ENCODE peak calls at places on chromosomes 3 and 15, in five cellular contexts. One of them, this sample, is unnamed.

GRCh38 chr15:31303434-31304073 is 23.1 kb upstream of the KLF13 start:
- DNase-seq in GM23338: peak
- DNase-seq in K562: peak
- DNase-seq in HCT116: no peak
- DNase-seq in GM12878: no peak
- DNase-seq in this sample: no peak

GRCh38 chr3:105837143-105837740 is 31.6 kb downstream of the CBLB start:
- DNase-seq in HCT116: no peak
- DNase-seq in GM12878: peak
- DNase-seq in GM23338: no peak
- DNase-seq in K562: no peak
- DNase-seq in this sample: no peak

GRCh38 chr3:8658326-8659212 is 14.0 kb upstream of the SSUH2 start:
- DNase-seq in GM23338: no peak
- DNase-seq in HCT116: no peak
- DNase-seq in GM12878: peak
- DNase-seq in K562: no peak
- DNase-seq in this sample: peak

GRCh38 chr15:42083916-42084315 is 10.4 kb downstream of the PLA2G4D start:
- DNase-seq in GM12878: no peak
- DNase-seq in K562: no peak
- DNase-seq in GM23338: no peak
- DNase-seq in HCT116: no peak
- DNase-seq in this sample: no peak

GRCh38 chr15:41918506-41919126 is 24.8 kb upstream of the SPTBN5 start:
- DNase-seq in GM23338: no peak
- DNase-seq in HCT116: no peak
- DNase-seq in GM12878: no peak
- DNase-seq in K562: no peak
- DNase-seq in this sample: no peak

GRCh38 chr3:194160158-194160557 is 24.2 kb downstream of the HES1 start:
- DNase-seq in K562: no peak
- DNase-seq in GM23338: no peak
- DNase-seq in GM12878: no peak
- DNase-seq in HCT116: no peak
- DNase-seq in this sample: no peak

GRCh38 chr3:188728371-188728896 is 443.3 kb upstream of the TPRG1 start:
- DNase-seq in HCT116: no peak
- DNase-seq in GM23338: no peak
- DNase-seq in K562: no peak
- DNase-seq in GM12878: no peak
- DNase-seq in this sample: no peak

GRCh38 chr3:185351371-185351770 is 11.6 kb upstream of the MAP3K13 start:
- DNase-seq in GM23338: no peak
- DNase-seq in K562: no peak
- DNase-seq in GM12878: no peak
- DNase-seq in HCT116: no peak
- DNase-seq in this sample: no peak

GRCh38 chr3:56783644-56784451 is 17.9 kb downstream of the ARHGEF3 start:
- DNase-seq in GM12878: peak
- DNase-seq in GM23338: no peak
- DNase-seq in HCT116: no peak
- DNase-seq in K562: no peak
- DNase-seq in this sample: no peak

GRCh38 chr3:94225176-94225742 is 162.4 kb downstream of the NSUN3 start:
- DNase-seq in GM23338: no peak
- DNase-seq in GM12878: no peak
- DNase-seq in K562: no peak
- DNase-seq in HCT116: no peak
- DNase-seq in this sample: no peak

GRCh38 chr15:99435138-99435695 is 130.6 kb upstream of the MEF2A start:
- DNase-seq in GM12878: no peak
- DNase-seq in HCT116: no peak
- DNase-seq in GM23338: no peak
- DNase-seq in K562: no peak
- DNase-seq in this sample: no peak

GRCh38 chr3:104437891-104438290 is 928.8 kb upstream of the ALCAM start:
- DNase-seq in GM12878: no peak
- DNase-seq in GM23338: peak
- DNase-seq in HCT116: no peak
- DNase-seq in K562: no peak
- DNase-seq in this sample: no peak

GRCh38 chr15:80999623-81000036 is 1.1 kb upstream of the TLNRD1 start:
- DNase-seq in GM23338: peak
- DNase-seq in K562: peak
- DNase-seq in GM12878: no peak
- DNase-seq in HCT116: peak
- DNase-seq in this sample: no peak

GRCh38 chr15:31091531-31091930 is 10.0 kb downstream of the TRPM1 start:
- DNase-seq in GM12878: no peak
- DNase-seq in K562: no peak
- DNase-seq in GM23338: no peak
- DNase-seq in HCT116: no peak
- DNase-seq in this sample: no peak

GRCh38 chr3:184337981-184338380 is 581 bp downstream of the FAM131A start:
- DNase-seq in GM12878: no peak
- DNase-seq in GM23338: no peak
- DNase-seq in HCT116: no peak
- DNase-seq in K562: no peak
- DNase-seq in this sample: no peak

GRCh38 chr3:50227390-50228183 is 8.4 kb upstream of the GNAI2 start:
- DNase-seq in K562: peak
- DNase-seq in HCT116: peak
- DNase-seq in GM23338: peak
- DNase-seq in GM12878: peak
- DNase-seq in this sample: peak

GRCh38 chr3:37813403-37813802 is 48.3 kb upstream of the CTDSPL start:
- DNase-seq in HCT116: no peak
- DNase-seq in K562: no peak
- DNase-seq in GM12878: peak
- DNase-seq in GM23338: no peak
- DNase-seq in this sample: no peak

GRCh38 chr3:189486556-189486955 is 144.6 kb upstream of the TP63 start:
- DNase-seq in HCT116: no peak
- DNase-seq in K562: no peak
- DNase-seq in GM12878: no peak
- DNase-seq in GM23338: no peak
- DNase-seq in this sample: no peak

GRCh38 chr15:45349671-45350070 is 28.7 kb downstream of the GATM start:
- DNase-seq in HCT116: no peak
- DNase-seq in GM12878: no peak
- DNase-seq in GM23338: no peak
- DNase-seq in K562: no peak
- DNase-seq in this sample: no peak

GRCh38 chr15:98800437-98801233 is 152.3 kb downstream of the IGF1R start:
- DNase-seq in GM23338: peak
- DNase-seq in K562: no peak
- DNase-seq in GM12878: no peak
- DNase-seq in HCT116: peak
- DNase-seq in this sample: peak

GRCh38 chr3:51712511-51712931 is 5.7 kb downstream of the GRM2 start:
- DNase-seq in GM23338: no peak
- DNase-seq in HCT116: no peak
- DNase-seq in GM12878: no peak
- DNase-seq in K562: no peak
- DNase-seq in this sample: peak

GRCh38 chr15:100330221-100330620 is 11.6 kb downstream of the ADAMTS17 start:
- DNase-seq in K562: no peak
- DNase-seq in GM23338: no peak
- DNase-seq in GM12878: no peak
- DNase-seq in HCT116: no peak
- DNase-seq in this sample: no peak

DNA sequence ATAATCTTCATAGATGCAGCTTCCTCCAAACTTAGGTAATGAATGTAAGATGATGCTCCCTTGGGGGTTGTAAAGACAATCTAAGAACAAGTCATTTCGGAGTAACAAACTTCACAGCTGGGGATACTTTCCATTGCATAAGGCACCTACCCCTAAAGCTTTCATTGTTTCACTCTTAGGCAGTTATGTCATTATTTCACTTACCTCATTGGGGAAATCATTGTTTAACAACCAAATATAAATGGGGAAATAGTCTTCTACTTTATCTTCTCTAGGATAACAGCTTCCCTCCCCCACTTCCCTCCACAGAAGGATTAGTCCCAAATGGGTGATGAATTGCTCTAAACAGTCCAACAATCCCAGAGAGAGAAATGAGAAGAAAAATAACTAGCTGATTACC is 269.8 kb upstream of the ADAMTS9 start:
- DNase-seq in HCT116: no peak
- DNase-seq in GM23338: no peak
- DNase-seq in GM12878: no peak
- DNase-seq in K562: no peak
- DNase-seq in this sample: no peak
- H2AFZ ChIP-seq in HCT116: no peak
- H2AFZ ChIP-seq in GM23338: no peak
- H2AFZ ChIP-seq in GM12878: no peak
- H2AFZ ChIP-seq in K562: no peak
- H2AFZ ChIP-seq in this sample: no peak

DNA sequence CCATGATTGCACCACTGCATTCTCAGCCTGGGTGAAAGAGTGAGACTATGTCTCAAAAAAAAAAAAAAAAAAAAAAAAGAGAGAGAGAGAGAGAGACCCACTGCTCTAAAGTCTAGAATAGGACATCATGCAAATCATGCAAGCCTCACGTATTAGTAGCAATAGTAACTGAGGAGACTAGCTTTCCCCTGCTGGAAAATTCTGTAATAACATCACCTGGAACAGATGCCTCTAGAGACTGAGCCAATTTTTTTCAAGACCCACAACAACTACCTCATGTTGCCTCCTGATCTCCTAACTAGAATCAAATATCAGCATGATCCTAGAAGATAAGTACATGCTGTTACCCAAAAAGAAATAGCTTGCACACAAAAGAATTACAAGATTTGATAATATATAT is 461.9 kb downstream of the AGBL1 start:
- DNase-seq in GM23338: peak
- DNase-seq in GM12878: no peak
- DNase-seq in HCT116: no peak
- DNase-seq in K562: no peak
- DNase-seq in this sample: no peak
- TF ChIP-seq REST in GM23338: no peak
- TF ChIP-seq REST in GM12878: no peak
- TF ChIP-seq REST in HCT116: no peak
- TF ChIP-seq REST in K562: no peak
- TF ChIP-seq REST in this sample: no peak

GRCh38 chr3:24042174-24042878 is 97.2 kb downstream of the NR1D2 start:
- DNase-seq in GM12878: no peak
- DNase-seq in GM23338: no peak
- DNase-seq in K562: no peak
- DNase-seq in HCT116: no peak
- DNase-seq in this sample: no peak
- TF ChIP-seq POLR2AphosphoS5 in GM12878: no peak
- TF ChIP-seq POLR2AphosphoS5 in GM23338: no peak
- TF ChIP-seq POLR2AphosphoS5 in K562: no peak
- TF ChIP-seq POLR2AphosphoS5 in HCT116: no peak
- TF ChIP-seq POLR2AphosphoS5 in this sample: no peak

DNA sequence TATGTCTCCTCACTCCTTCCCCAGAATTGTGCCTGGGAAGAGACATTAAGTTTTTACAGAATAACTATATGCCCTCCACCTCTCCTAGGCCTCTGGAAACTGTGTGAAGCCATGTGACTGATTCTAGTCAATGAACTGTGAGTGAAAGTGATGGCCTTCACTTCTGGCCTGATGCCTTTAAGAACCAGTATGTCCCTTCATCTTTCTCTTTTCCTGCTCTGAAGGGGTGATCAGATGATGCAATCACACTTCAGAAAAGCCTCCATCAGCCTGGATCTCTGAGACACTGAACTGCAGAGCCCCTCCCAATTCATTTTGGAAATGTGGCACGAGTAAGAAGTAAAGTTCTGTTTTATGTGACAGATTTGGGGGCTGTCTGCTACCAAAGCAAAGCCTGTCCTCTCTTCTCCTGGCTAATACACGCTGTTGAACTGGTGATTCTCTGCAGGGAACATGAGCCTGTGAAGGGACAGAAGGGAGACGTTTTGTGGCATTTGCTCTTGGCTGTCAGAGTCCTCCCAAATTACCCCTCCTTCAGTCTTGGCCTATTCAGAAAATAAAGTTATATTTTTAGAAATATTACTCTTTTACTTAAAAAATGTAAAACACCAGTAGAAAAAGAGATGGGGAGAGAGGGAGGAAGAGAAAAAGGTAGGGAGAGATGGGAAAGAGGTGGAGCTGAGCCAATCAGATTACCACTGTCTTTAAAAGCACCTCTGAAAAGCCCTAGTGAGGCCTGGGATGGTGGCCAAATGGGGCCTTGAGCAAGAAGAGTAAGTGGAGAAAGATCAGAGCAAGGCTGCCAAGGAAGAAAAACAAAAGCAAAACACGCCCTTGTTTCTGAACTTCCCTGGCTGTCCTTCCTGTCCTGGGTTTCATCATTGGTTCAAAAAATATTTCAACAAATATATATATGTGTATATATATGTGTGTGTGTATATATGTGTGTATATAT is 40.9 kb upstream of the RYK start:
- DNase-seq in GM23338: no peak
- DNase-seq in GM12878: no peak
- DNase-seq in K562: no peak
- DNase-seq in HCT116: no peak
- DNase-seq in this sample: no peak
- H2AFZ ChIP-seq in GM23338: peak
- H2AFZ ChIP-seq in GM12878: no peak
- H2AFZ ChIP-seq in K562: peak
- H2AFZ ChIP-seq in HCT116: peak
- H2AFZ ChIP-seq in this sample: peak

DNA sequence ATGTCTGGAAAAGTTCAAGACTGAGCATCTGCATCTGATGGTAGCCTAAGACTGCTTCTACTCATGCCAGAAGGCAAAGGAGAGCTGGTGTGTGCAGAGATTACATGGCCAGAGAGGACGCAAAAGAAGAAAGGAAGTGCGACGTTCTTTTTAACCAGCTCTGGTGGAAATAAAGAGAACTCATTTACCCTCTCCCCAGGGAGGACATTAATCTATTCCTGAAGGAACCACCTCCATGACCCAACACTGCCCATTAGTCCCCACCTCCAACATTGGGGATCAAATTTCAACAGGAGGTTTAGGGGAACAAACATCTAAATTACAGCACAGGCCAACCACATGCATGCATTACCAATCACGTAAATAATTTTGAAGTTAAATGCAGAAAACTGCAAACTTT is 1.5 kb upstream of the NCK1 start:
- DNase-seq in HCT116: no peak
- DNase-seq in GM12878: no peak
- DNase-seq in K562: peak
- DNase-seq in GM23338: peak
- DNase-seq in this sample: no peak
- TF ChIP-seq REST in HCT116: no peak
- TF ChIP-seq REST in GM12878: no peak
- TF ChIP-seq REST in K562: no peak
- TF ChIP-seq REST in GM23338: no peak
- TF ChIP-seq REST in this sample: no peak